ENCODE peak calls at places on chromosome 11, in nine cellular contexts. D, M, R, N, V, F, G, Z and U are unnamed samples. For H3K4me1, the result is how much of the 10 kb centered on the place peaks cover.

GRCh38 chr11:97461934-97462333 is 1072.1 kb downstream of the JRKL start:
- DNase-seq in V (no peak), G (no peak), F (no peak), R (no peak), Z (no peak), N (no peak), M (no peak), D (no peak), U (no peak)

GRCh38 chr11:126492331-126492730 is 136.8 kb downstream of the ST3GAL4 start:
- DNase-seq in N (no peak), Z (no peak), V (no peak), M (no peak), G (no peak), D (no peak), F (no peak), R (no peak), U (no peak)

GRCh38 chr11:100576044-100577021 is 110.8 kb upstream of the ARHGAP42 start:
- DNase-seq in M (no peak), G (peak), F (no peak), N (no peak), V (no peak), R (no peak), D (no peak), Z (peak), U (no peak)

GRCh38 chr11:3090096-3090901 is 33.1 kb upstream of the CARS1 start:
- DNase-seq in Z (no peak), N (no peak), R (no peak), V (no peak), G (no peak), M (peak), F (no peak), D (no peak), U (no peak)

GRCh38 chr11:110165039-110165438 is 71.8 kb downstream of the ZC3H12C start:
- DNase-seq in R (no peak), D (no peak), Z (no peak), F (no peak), N (no peak), V (no peak), M (no peak), G (no peak), U (no peak)

GRCh38 chr11:129593098-129593497 is 217.4 kb downstream of the BARX2 start:
- DNase-seq in G (no peak), R (no peak), F (no peak), V (no peak), M (no peak), Z (no peak), N (no peak), D (no peak), U (no peak)

GRCh38 chr11:130070829-130071205 is 1.1 kb downstream of the APLP2 start:
- DNase-seq in G (no peak), R (no peak), V (no peak), F (peak), M (no peak), N (no peak), Z (peak), D (no peak), U (no peak)

GRCh38 chr11:119134389-119134978 is 13.1 kb downstream of the HINFP start:
- DNase-seq in N (no peak), G (no peak), M (no peak), F (peak), Z (no peak), V (peak), D (no peak), R (peak), U (no peak)

GRCh38 chr11:110527146-110527545 is 97.4 kb downstream of the FDX1 start:
- DNase-seq in G (no peak), M (no peak), V (no peak), D (no peak), R (no peak), N (no peak), F (no peak), Z (peak), U (no peak)

GRCh38 chr11:83493918-83494317 is 207.8 kb upstream of the CCDC90B start:
- DNase-seq in N (no peak), G (no peak), F (no peak), V (no peak), M (no peak), R (peak), Z (no peak), D (no peak), U (no peak)

GRCh38 chr11:68338041-68338800 is 25.8 kb downstream of the LRP5 start:
- DNase-seq in M (peak), N (no peak), R (no peak), G (no peak), F (peak), V (no peak), D (no peak), Z (peak), U (no peak)

GRCh38 chr11:27525824-27526516 is 19.4 kb upstream of the LIN7C start:
- DNase-seq in F (no peak), N (no peak), R (no peak), G (peak), D (no peak), V (no peak), M (no peak), Z (no peak), U (no peak)

GRCh38 chr11:100849009-100849913 is 162.2 kb downstream of the ARHGAP42 start:
- DNase-seq in D (no peak), G (no peak), R (no peak), Z (peak), N (no peak), F (no peak), V (no peak), M (no peak), U (no peak)

GRCh38 chr11:66420671-66421476 is at the start of gene NPAS4:
- DNase-seq in F (no peak), M (no peak), N (no peak), V (peak), D (no peak), R (peak), Z (no peak), G (no peak), U (no peak)

GRCh38 chr11:66118847-66119246 is 48.8 kb downstream of the PACS1 start:
- DNase-seq in F (no peak), Z (no peak), G (no peak), N (no peak), V (no peak), R (no peak), M (no peak), D (no peak), U (no peak)

GRCh38 chr11:7609521-7609920 is 63.8 kb downstream of the CYB5R2 start:
- DNase-seq in D (no peak), F (no peak), G (no peak), N (no peak), V (no peak), Z (peak), R (no peak), M (no peak), U (no peak)
- H3K4me1 ChIP-seq in D (under half), F (under half), G (under half), N (under half), V (under half), Z (under half), R (half or more), M (under half), U (under half)

GRCh38 chr11:114160884-114161283 is 101.4 kb downstream of the ZBTB16 start:
- DNase-seq in M (no peak), G (no peak), V (no peak), N (no peak), Z (no peak), D (no peak), F (no peak), R (no peak), U (no peak)
- H3K4me3 ChIP-seq in M (peak), G (peak), V (no peak), N (no peak), Z (no peak), D (no peak), F (no peak), R (no peak), U (peak)

DNA sequence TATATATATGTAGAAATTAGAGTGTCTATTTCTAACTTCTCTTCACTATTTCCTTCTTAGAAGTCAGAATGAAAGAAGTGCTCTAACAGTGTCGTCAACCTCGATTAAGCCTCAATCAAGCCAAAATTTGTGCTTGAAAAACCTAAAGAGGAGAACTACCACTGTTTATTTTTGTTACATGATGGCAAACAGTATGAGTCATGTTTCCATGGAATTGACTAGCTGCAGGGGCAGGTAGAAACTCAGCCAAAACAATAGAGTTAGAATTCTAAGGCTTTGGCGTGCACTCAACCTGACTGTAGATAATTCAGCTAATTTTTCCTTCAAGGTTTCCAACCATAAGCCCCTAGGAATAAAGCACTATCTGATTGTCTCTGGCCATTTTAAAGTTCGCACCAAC is 415.9 kb downstream of the ETS1 start:
- DNase-seq in Z (peak), D (no peak), M (no peak), F (no peak), V (no peak), G (no peak), R (no peak), N (no peak), U (no peak)
- H3K27ac ChIP-seq in Z (no peak), D (no peak), M (no peak), F (no peak), V (no peak), G (no peak), R (no peak), N (no peak), U (no peak)

GRCh38 chr11:103525069-103525468 is 415.8 kb downstream of the DYNC2H1 start:
- DNase-seq in D (no peak), G (no peak), N (no peak), F (no peak), M (no peak), V (no peak), R (no peak), Z (peak), U (no peak)

GRCh38 chr11:103529217-103529684 is 420.0 kb downstream of the DYNC2H1 start:
- DNase-seq in N (no peak), F (no peak), D (no peak), M (no peak), Z (peak), V (no peak), R (no peak), G (no peak), U (no peak)

GRCh38 chr11:103528596-103528995 is 419.4 kb downstream of the DYNC2H1 start:
- DNase-seq in F (no peak), Z (no peak), G (no peak), N (no peak), M (no peak), V (no peak), R (no peak), D (no peak), U (no peak)

GRCh38 chr11:103530257-103530656 is 421.0 kb downstream of the DYNC2H1 start:
- DNase-seq in G (no peak), Z (peak), R (no peak), M (no peak), N (no peak), F (no peak), D (no peak), V (no peak), U (no peak)

DNA sequence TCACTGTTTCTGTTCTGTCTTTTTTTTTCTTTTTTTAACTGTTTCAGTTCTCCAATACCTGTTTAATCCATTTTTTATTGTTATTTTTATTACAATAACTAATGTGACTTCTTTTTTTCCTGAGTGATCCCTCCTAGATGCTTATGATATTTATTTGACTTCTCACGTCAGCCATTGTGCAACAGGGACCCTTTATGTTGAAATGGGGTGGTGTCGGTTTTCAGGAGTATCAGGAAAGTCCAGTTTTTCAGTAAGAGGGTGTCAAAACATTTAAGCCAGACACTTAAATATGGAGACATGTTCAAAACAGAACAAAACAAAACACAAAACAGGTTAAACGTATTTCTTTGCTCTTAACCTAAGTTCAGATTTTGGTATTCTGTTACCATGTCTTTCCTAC is 418.8 kb downstream of the DYNC2H1 start:
- DNase-seq in F (no peak), G (no peak), D (no peak), N (no peak), M (no peak), R (no peak), Z (no peak), V (no peak), U (no peak)
- H3K4me1 ChIP-seq in F (under half), G (under half), D (under half), N (under half), M (under half), R (under half), Z (under half), V (under half), U (under half)

GRCh38 chr11:124897681-124898680 is at the start of gene ROBO4:
- DNase-seq in G (peak), Z (peak), R (no peak), V (peak), M (peak), N (no peak), D (no peak), F (no peak), U (no peak)
- H3K4me3 ChIP-seq in G (peak), Z (no peak), R (no peak), V (no peak), M (peak), N (no peak), D (no peak), F (peak), U (no peak)

DNA sequence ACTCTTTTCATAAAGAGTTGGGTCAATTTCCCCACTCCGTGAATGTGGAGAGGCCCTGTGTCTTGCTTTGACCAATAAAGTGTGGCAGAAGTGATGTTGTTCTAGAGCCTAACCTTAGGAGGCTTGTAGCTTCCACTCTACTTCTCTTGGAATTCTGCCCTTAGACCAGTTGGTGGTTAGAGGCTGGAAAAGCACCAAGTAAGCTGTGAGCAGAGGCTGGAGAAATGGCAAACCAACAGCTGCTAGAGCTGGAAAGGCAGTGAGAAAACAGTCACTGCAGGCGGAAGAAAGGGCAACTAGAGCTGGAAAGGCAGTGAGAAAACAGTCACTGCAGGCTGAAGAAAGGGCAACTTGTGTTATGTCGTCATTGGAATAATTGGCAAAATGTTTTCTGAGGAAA is 29.8 kb upstream of the MSANTD2 start:
- DNase-seq in Z (peak), G (no peak), R (no peak), M (no peak), V (no peak), D (no peak), N (no peak), F (no peak), U (no peak)
- H3K27ac ChIP-seq in Z (no peak), G (no peak), R (no peak), M (no peak), V (no peak), D (no peak), N (no peak), F (no peak), U (no peak)

DNA sequence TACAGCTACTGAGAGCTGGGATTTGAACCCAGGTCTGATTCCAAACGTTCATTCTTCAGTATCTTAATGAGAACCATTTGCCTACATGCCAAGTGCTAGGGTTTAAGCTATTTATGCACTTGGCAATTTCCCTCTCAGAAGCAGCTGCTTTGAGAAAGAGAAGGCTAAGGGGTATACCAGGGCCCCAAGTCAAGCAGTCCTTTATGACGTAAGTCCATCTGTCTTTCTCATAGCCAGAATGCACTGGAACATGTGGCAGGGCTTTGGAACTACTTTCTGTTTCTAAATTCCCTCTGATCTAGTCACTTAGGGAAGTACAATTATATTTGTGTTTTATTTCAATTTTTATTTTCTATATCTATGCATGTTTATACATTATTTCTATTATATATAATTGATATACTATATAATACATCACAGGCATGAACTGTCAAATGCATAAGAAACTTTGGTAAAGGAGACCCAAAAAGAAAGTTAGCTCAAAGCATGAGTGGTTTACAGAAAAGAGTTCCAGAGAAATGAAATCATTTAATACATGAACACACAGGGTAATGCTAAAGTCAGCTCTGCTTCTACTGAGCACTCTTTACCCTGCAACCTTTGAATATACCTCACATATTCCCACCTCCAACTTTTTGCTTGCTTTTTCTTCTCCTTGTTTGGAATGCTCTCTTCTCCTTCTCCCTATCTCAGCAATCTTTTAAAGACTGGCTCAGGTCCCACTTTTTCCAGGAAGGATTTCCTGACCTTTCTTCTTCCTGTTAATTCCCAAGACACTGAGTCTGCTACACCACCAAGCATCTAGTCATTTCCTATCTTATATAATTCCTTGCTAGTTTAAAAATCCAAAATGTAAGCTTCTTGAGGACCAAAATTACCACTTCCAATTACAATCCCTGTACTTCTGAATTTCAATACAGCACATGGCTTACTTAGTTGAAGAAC is 80.5 kb upstream of the GDPD4 start:
- DNase-seq in M (no peak), R (no peak), Z (peak), G (no peak), V (no peak), N (no peak), F (no peak), D (no peak), U (no peak)
- H3K4me1 ChIP-seq in M (under half), R (under half), Z (under half), G (under half), V (under half), N (under half), F (under half), D (under half), U (under half)